ENCODE peak calls at places on chromosomes 16 and 17, in five cellular contexts. One of them, this sample, is unnamed.

GRCh38 chr16:72818286-72818845 is 229.6 kb downstream of the ZFHX3 start:
- DNase-seq in NCI-H1105 treated with DMSO at 0.1 percent for 48 hours: no peak
- DNase-seq in OCI-M1: no peak
- DNase-seq in RCC 7860: no peak
- DNase-seq in myocyte: no peak
- DNase-seq in this sample: no peak

GRCh38 chr17:83143817-83144231 is 64.4 kb downstream of the METRNL start:
- DNase-seq in NCI-H1105 treated with DMSO at 0.1 percent for 48 hours: no peak
- DNase-seq in OCI-M1: no peak
- DNase-seq in RCC 7860: no peak
- DNase-seq in myocyte: no peak
- DNase-seq in this sample: no peak

GRCh38 chr16:8634991-8635736 is 13.7 kb downstream of the METTL22 start:
- DNase-seq in NCI-H1105 treated with DMSO at 0.1 percent for 48 hours: no peak
- DNase-seq in OCI-M1: peak
- DNase-seq in RCC 7860: no peak
- DNase-seq in myocyte: no peak
- DNase-seq in this sample: no peak

GRCh38 chr17:80843741-80844156 is 147.9 kb upstream of the CHMP6 start:
- DNase-seq in NCI-H1105 treated with DMSO at 0.1 percent for 48 hours: no peak
- DNase-seq in OCI-M1: no peak
- DNase-seq in RCC 7860: no peak
- DNase-seq in myocyte: no peak
- DNase-seq in this sample: no peak

GRCh38 chr16:69166221-69166833 is 20.6 kb upstream of the SNTB2 start:
- DNase-seq in NCI-H1105 treated with DMSO at 0.1 percent for 48 hours: no peak
- DNase-seq in OCI-M1: no peak
- DNase-seq in RCC 7860: no peak
- DNase-seq in myocyte: no peak
- DNase-seq in this sample: peak

GRCh38 chr16:68884391-68884790 is 41.1 kb downstream of the TANGO6 start:
- DNase-seq in NCI-H1105 treated with DMSO at 0.1 percent for 48 hours: no peak
- DNase-seq in OCI-M1: no peak
- DNase-seq in RCC 7860: no peak
- DNase-seq in myocyte: no peak
- DNase-seq in this sample: no peak

GRCh38 chr17:18186271-18186982 is 2.8 kb downstream of the ALKBH5 start:
- DNase-seq in NCI-H1105 treated with DMSO at 0.1 percent for 48 hours: no peak
- DNase-seq in OCI-M1: peak
- DNase-seq in RCC 7860: no peak
- DNase-seq in myocyte: peak
- DNase-seq in this sample: peak

GRCh38 chr17:57486978-57487377 is 230.7 kb downstream of the MSI2 start:
- DNase-seq in NCI-H1105 treated with DMSO at 0.1 percent for 48 hours: no peak
- DNase-seq in OCI-M1: peak
- DNase-seq in RCC 7860: no peak
- DNase-seq in myocyte: no peak
- DNase-seq in this sample: no peak

GRCh38 chr17:37359682-37360188 is 16.1 kb upstream of the C17orf78 start:
- DNase-seq in NCI-H1105 treated with DMSO at 0.1 percent for 48 hours: no peak
- DNase-seq in OCI-M1: no peak
- DNase-seq in RCC 7860: no peak
- DNase-seq in myocyte: no peak
- DNase-seq in this sample: no peak

This sample was measured in LHCN-M2.